ENCODE peak calls at places on chromosome 11, in nine cellular contexts. K is NCI-H1417; T is stimulated activated CD4-positive, alpha-beta T cell treated with anti-CD3 and anti-CD28 coated beads, Interleukin-12 subunit alpha, Interleukin-12 subunit beta, amount 100 ng/mL, for 4 hours; S is foreskin melanocyte; O is activated CD4-positive, alpha-beta T cell treated with anti-CD3 and anti-CD28 coated beads, Interleukin-2, amount 50 U/mL, for 24 hours; H is left ventricle myocardium inferior; V is psoas muscle; X is EL; Y is DMS153. D is an unnamed sample.

GRCh38 chr11:73372371-73372993 is 3.7 kb upstream of the RELT start:
- DNase-seq in K (no peak), T (no peak), S (no peak), O (no peak), H (no peak), V (no peak), X (peak; percentile 46), Y (no peak), D (no peak)

GRCh38 chr11:108543316-108543955 is 45.3 kb upstream of the POGLUT3 start:
- DNase-seq in K (no peak), T (no peak), S (no peak), O (no peak), H (no peak), V (no peak), X (no peak), Y (no peak), D (no peak)

GRCh38 chr11:102527701-102528100 is 2.8 kb downstream of the MMP7 start:
- DNase-seq in K (no peak), T (no peak), S (no peak), O (no peak), H (no peak), V (no peak), X (peak; percentile 32), Y (no peak), D (no peak)

GRCh38 chr11:129865701-129866100 is 29.7 kb downstream of the NFRKB start:
- DNase-seq in K (no peak), T (no peak), S (no peak), O (no peak), H (no peak), V (no peak), X (no peak), Y (no peak), D (no peak)

GRCh38 chr11:47272706-47273105 is 2.8 kb downstream of the MADD start:
- DNase-seq in K (no peak), T (no peak), S (no peak), O (no peak), H (no peak), V (no peak), X (no peak), Y (no peak), D (no peak)

GRCh38 chr11:3128356-3129180 is 36.5 kb downstream of the OSBPL5 start:
- DNase-seq in K (no peak), T (no peak), S (no peak), O (no peak), H (peak; percentile 10), V (peak; percentile 9), X (no peak), Y (no peak), D (peak; percentile 81)

GRCh38 chr11:63670738-63671321 is 346 bp downstream of the ATL3 start:
- DNase-seq in K (peak; percentile 49), T (peak; percentile 23), S (peak; percentile 44), O (peak; percentile 1), H (peak; percentile 59), V (peak; percentile 59), X (peak; percentile 66), Y (peak; percentile 46), D (no peak)

GRCh38 chr11:114086394-114086793 is 26.9 kb downstream of the ZBTB16 start:
- DNase-seq in K (no peak), T (no peak), S (no peak), O (no peak), H (no peak), V (no peak), X (no peak), Y (no peak), D (no peak)

GRCh38 chr11:22920939-22921565 is 60.8 kb upstream of the CCDC179 start:
- DNase-seq in K (peak; percentile 68), T (no peak), S (peak; percentile 48), O (no peak), H (no peak), V (no peak), X (peak; percentile 57), Y (peak; percentile 3), D (no peak)

GRCh38 chr11:47955356-47955755 is 25.0 kb upstream of the PTPRJ start:
- DNase-seq in K (no peak), T (no peak), S (no peak), O (no peak), H (no peak), V (no peak), X (no peak), Y (no peak), D (no peak)

GRCh38 chr11:33515347-33515746 is 185.3 kb downstream of the C11orf91 start:
- DNase-seq in K (no peak), T (no peak), S (peak; percentile 7), O (no peak), H (no peak), V (peak; percentile 47), X (no peak), Y (no peak), D (no peak)

GRCh38 chr11:130631119-130631518 is 182.7 kb downstream of the ADAMTS15 start:
- DNase-seq in K (no peak), T (no peak), S (no peak), O (no peak), H (no peak), V (no peak), X (peak; percentile 94), Y (no peak), D (no peak)

GRCh38 chr11:66846671-66847091 is 3.4 kb downstream of the RCE1 start:
- DNase-seq in K (no peak), T (no peak), S (no peak), O (no peak), H (no peak), V (no peak), X (no peak), Y (no peak), D (peak; percentile 68)

GRCh38 chr11:34343153-34343552 is 14.7 kb downstream of the ABTB2 start:
- DNase-seq in K (no peak), T (no peak), S (peak; percentile 47), O (no peak), H (no peak), V (no peak), X (peak; percentile 91), Y (no peak), D (no peak)

GRCh38 chr11:72687326-72687725 is 13.1 kb upstream of the PDE2A start:
- DNase-seq in K (no peak), T (no peak), S (no peak), O (no peak), H (no peak), V (no peak), X (no peak), Y (no peak), D (no peak)

D was measured in mesenteric fat pad.